ENCODE peak calls at places on chromosome 5, in seven cellular contexts. P, D, X, R, E, Q and A are unnamed samples.

GRCh38 chr5:157993201-157993600 is 134.3 kb upstream of the CLINT1 start:
- DNase-seq in P (no peak), D (no peak), X (no peak), R (no peak), E (no peak), Q (no peak), A (no peak)

GRCh38 chr5:1707467-1707866 is 92.2 kb downstream of the MRPL36 start:
- DNase-seq in P (no peak), D (no peak), X (no peak), R (no peak), E (no peak), Q (peak), A (no peak)

GRCh38 chr5:135881244-135881643 is 14.4 kb downstream of the IL9 start:
- DNase-seq in P (no peak), D (no peak), X (no peak), R (no peak), E (no peak), Q (no peak), A (no peak)

GRCh38 chr5:380701-381309 is 59.3 kb downstream of the AHRR start:
- DNase-seq in P (no peak), D (no peak), X (peak), R (no peak), E (no peak), Q (peak), A (no peak)

GRCh38 chr5:180090098-180090768 is 18.7 kb upstream of the RNF130 start:
- DNase-seq in P (peak), D (peak), X (peak), R (peak), E (peak), Q (peak), A (peak)

GRCh38 chr5:177310332-177310731 is 1.4 kb downstream of the MXD3 start:
- DNase-seq in P (no peak), D (no peak), X (no peak), R (no peak), E (no peak), Q (no peak), A (no peak)

GRCh38 chr5:32531885-32532520 is 53.4 kb upstream of the SUB1 start:
- DNase-seq in P (peak), D (peak), X (peak), R (peak), E (no peak), Q (no peak), A (peak)

GRCh38 chr5:147080391-147080790 is 154.4 kb upstream of the STK32A start:
- DNase-seq in P (no peak), D (no peak), X (no peak), R (no peak), E (no peak), Q (no peak), A (no peak)

GRCh38 chr5:154408806-154409205 is 37.0 kb upstream of the SAP30L start:
- DNase-seq in P (no peak), D (no peak), X (no peak), R (no peak), E (no peak), Q (no peak), A (no peak)

GRCh38 chr5:4947106-4947505 is 193.0 kb upstream of the ADAMTS16 start:
- DNase-seq in P (no peak), D (no peak), X (no peak), R (no peak), E (no peak), Q (no peak), A (no peak)

GRCh38 chr5:93512799-93513198 is 68.2 kb downstream of the NR2F1-AS1 start:
- DNase-seq in P (no peak), D (peak), X (peak), R (no peak), E (no peak), Q (no peak), A (no peak)

GRCh38 chr5:108028411-108028810 is 353.5 kb downstream of the FBXL17 start:
- DNase-seq in P (no peak), D (peak), X (peak), R (peak), E (peak), Q (no peak), A (no peak)

GRCh38 chr5:86337667-86338460 is 279.9 kb upstream of the COX7C start:
- DNase-seq in P (peak), D (no peak), X (no peak), R (no peak), E (no peak), Q (peak), A (no peak)

GRCh38 chr5:151296974-151297373 is 6.6 kb downstream of the SLC36A3 start:
- DNase-seq in P (no peak), D (no peak), X (no peak), R (no peak), E (no peak), Q (no peak), A (no peak)

GRCh38 chr5:107514305-107514704 is 156.4 kb downstream of the EFNA5 start:
- DNase-seq in P (no peak), D (peak), X (no peak), R (no peak), E (no peak), Q (no peak), A (no peak)

GRCh38 chr5:160438316-160439204 is 16.9 kb downstream of the PTTG1 start:
- DNase-seq in P (peak), D (peak), X (peak), R (peak), E (peak), Q (peak), A (peak)

GRCh38 chr5:144549580-144549979 is 378.9 kb downstream of the KCTD16 start:
- DNase-seq in P (no peak), D (peak), X (peak), R (no peak), E (no peak), Q (no peak), A (no peak)

GRCh38 chr5:104793452-104794120 is 1231.0 kb upstream of the NUDT12 start:
- DNase-seq in P (no peak), D (no peak), X (peak), R (peak), E (no peak), Q (no peak), A (no peak)

GRCh38 chr5:74642543-74642863 is 2.0 kb upstream of the ENC1 start:
- DNase-seq in P (no peak), D (no peak), X (no peak), R (no peak), E (no peak), Q (no peak), A (no peak)

GRCh38 chr5:102341918-102342317 is 45.8 kb upstream of the SLCO4C1 start:
- DNase-seq in P (no peak), D (no peak), X (peak), R (no peak), E (no peak), Q (no peak), A (peak)

GRCh38 chr5:14264605-14265316 is 121.6 kb downstream of the TRIO start:
- DNase-seq in P (peak), D (peak), X (peak), R (peak), E (peak), Q (peak), A (peak)

DNA sequence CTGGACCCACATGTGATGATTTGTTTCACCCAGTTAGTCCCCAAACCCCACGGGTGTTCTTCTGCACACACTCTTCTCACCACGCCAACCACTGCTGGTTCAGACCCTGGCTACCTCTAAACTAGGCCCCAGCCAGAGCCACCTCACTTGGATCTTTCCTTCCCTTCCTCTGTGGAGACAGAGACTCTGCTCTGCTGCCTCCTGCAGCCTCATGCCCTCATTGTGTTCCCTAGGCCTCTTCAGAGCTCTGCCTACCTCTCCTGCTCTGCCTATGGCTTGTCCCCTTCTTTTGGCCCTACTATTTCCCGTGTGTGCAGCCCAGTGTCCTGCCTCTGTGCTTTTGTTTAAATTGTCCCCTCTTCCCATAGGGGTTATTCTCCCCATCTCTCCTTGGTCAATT is 79.7 kb downstream of the ARHGAP26 start:
- DNase-seq in P (no peak), D (no peak), X (no peak), R (no peak), E (no peak), Q (no peak), A (no peak)
- H3K4ac ChIP-seq in P (no peak), D (no peak), X (no peak), R (no peak), E (no peak), Q (no peak), A (no peak)

GRCh38 chr5:18517641-18518380 is 883.6 kb downstream of the TAF11L14 start:
- DNase-seq in P (no peak), D (no peak), X (no peak), R (no peak), E (no peak), Q (no peak), A (no peak)
- H3K4me2 ChIP-seq in P (no peak), D (no peak), X (no peak), R (no peak), E (no peak), Q (no peak), A (no peak)

GRCh38 chr5:43190755-43191603 is 1.0 kb upstream of the NIM1K start:
- DNase-seq in P (no peak), D (peak), X (peak), R (peak), E (peak), Q (no peak), A (peak)

GRCh38 chr5:43193952-43194321 is 1.9 kb downstream of the NIM1K start:
- DNase-seq in P (no peak), D (no peak), X (no peak), R (peak), E (no peak), Q (no peak), A (no peak)

GRCh38 chr5:43191740-43192557 is at the start of gene NIM1K:
- DNase-seq in P (peak), D (peak), X (peak), R (peak), E (peak), Q (peak), A (peak)

GRCh38 chr5:43193171-43193951 is 1.3 kb downstream of the NIM1K start:
- DNase-seq in P (no peak), D (peak), X (peak), R (peak), E (peak), Q (no peak), A (peak)

GRCh38 chr5:43192558-43193170 is 639 bp downstream of the NIM1K start:
- DNase-seq in P (no peak), D (peak), X (peak), R (peak), E (no peak), Q (peak), A (no peak)
- H3K9ac ChIP-seq in P (no peak), D (peak), X (peak), R (no peak), E (peak), Q (no peak), A (no peak)

DNA sequence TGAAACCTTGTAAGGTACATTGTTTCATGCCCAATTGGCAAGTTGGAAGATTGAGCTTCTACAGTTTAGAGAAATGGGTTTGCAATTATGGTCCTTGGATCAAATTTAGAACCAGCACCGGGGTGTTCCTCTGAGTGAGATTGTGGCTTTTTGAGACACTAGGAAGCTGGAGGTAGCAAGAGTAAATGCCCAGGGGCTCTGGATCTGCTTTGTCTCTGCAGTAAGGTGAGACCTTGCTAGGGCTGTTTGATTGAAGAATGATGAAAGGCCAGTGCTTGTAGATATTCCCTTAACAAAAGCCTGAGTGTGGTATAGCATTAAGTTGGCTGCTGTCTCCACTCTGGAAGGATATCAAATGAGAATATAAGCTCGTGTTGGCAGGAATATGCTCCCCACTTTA is 36.0 kb downstream of the WWC1 start:
- DNase-seq in P (no peak), D (no peak), X (no peak), R (no peak), E (no peak), Q (no peak), A (no peak)
- H3K4ac ChIP-seq in P (no peak), D (peak), X (no peak), R (no peak), E (no peak), Q (no peak), A (peak)

GRCh38 chr5:129398279-129398678 is 61.8 kb upstream of the ADAMTS19 start:
- DNase-seq in P (no peak), D (no peak), X (no peak), R (no peak), E (no peak), Q (no peak), A (no peak)
- H3K4me2 ChIP-seq in P (peak), D (no peak), X (no peak), R (no peak), E (no peak), Q (peak), A (no peak)